ENCODE peak calls at places on chromosomes 16 and 17, in four cellular contexts. R is adrenal gland, S is A549, E is right lobe of liver. F is an unnamed sample.

GRCh38 chr17:57484081-57484666 is 227.9 kb downstream of the MSI2 start:
- DNase-seq in R (no peak), S (no peak), E (no peak), F (no peak)

GRCh38 chr17:77107506-77108433 is 33.0 kb upstream of the SEC14L1 start:
- DNase-seq in R (no peak), S (no peak), E (no peak), F (no peak)

GRCh38 chr16:49757744-49758069 is 98.2 kb downstream of the ZNF423 start:
- DNase-seq in R (no peak), S (no peak), E (no peak), F (no peak)

GRCh38 chr17:43314582-43314981 is 80.8 kb upstream of the RNU2-1 start:
- DNase-seq in R (no peak), S (no peak), E (no peak), F (no peak)

GRCh38 chr16:52251495-52251894 is 295.4 kb downstream of the TOX3 start:
- DNase-seq in R (no peak), S (no peak), E (no peak), F (no peak)

GRCh38 chr17:72034000-72034399 is 86.8 kb upstream of the SOX9 start:
- DNase-seq in R (no peak), S (no peak), E (no peak), F (no peak)

GRCh38 chr17:74740641-74741387 is 3.8 kb downstream of the RAB37 start:
- DNase-seq in R (no peak), S (no peak), E (no peak), F (no peak)

GRCh38 chr17:77002103-77003045 is 134.2 kb downstream of the MGAT5B start:
- DNase-seq in R (no peak), S (peak), E (no peak), F (no peak)

GRCh38 chr17:5896215-5896614 is 174.0 kb upstream of the WSCD1 start:
- DNase-seq in R (no peak), S (no peak), E (no peak), F (no peak)

GRCh38 chr17:8453326-8453725 is 17.6 kb downstream of the NDEL1 start:
- DNase-seq in R (no peak), S (no peak), E (no peak), F (no peak)

GRCh38 chr16:85227924-85228462 is 115.7 kb upstream of the CIBAR2 start:
- DNase-seq in R (peak), S (no peak), E (no peak), F (no peak)

GRCh38 chr16:80583466-80583865 is 42.7 kb downstream of the DYNLRB2 start:
- DNase-seq in R (peak), S (no peak), E (no peak), F (no peak)

GRCh38 chr16:60107467-60107866 is 1373.4 kb upstream of the GOT2 start:
- DNase-seq in R (no peak), S (no peak), E (no peak), F (no peak)

GRCh38 chr16:53087101-53087500 is 32.3 kb downstream of the CHD9 start:
- DNase-seq in R (no peak), S (no peak), E (no peak), F (no peak)

GRCh38 chr17:59874366-59874765 is 18.4 kb downstream of the TUBD1 start:
- DNase-seq in R (no peak), S (no peak), E (no peak), F (no peak)

GRCh38 chr17:62790554-62790953 is 17.6 kb downstream of the MARCHF10 start:
- DNase-seq in R (no peak), S (no peak), E (no peak), F (no peak)

GRCh38 chr17:48612854-48613691 is 2.0 kb downstream of the HOXB8 start:
- DNase-seq in R (peak), S (peak), E (no peak), F (no peak)

GRCh38 chr16:89548344-89549006 is 12.0 kb upstream of the RPL13 start:
- DNase-seq in R (no peak), S (no peak), E (no peak), F (no peak)

GRCh38 chr17:61943117-61943516 is 15.3 kb upstream of the INTS2 start:
- DNase-seq in R (no peak), S (no peak), E (no peak), F (no peak)

GRCh38 chr16:88815901-88816589 is 4.3 kb upstream of the APRT start:
- DNase-seq in R (peak), S (peak), E (no peak), F (no peak)

GRCh38 chr17:50346313-50347086 is 574 bp downstream of the XYLT2 start:
- DNase-seq in R (peak), S (peak), E (no peak), F (peak)

GRCh38 chr16:85602831-85603755 is 10.0 kb upstream of the GSE1 start:
- DNase-seq in R (no peak), S (no peak), E (no peak), F (no peak)

GRCh38 chr17:17774009-17774881 is 62.5 kb downstream of the SREBF1 start:
- DNase-seq in R (peak), S (peak), E (no peak), F (no peak)

GRCh38 chr16:17448640-17449638 is 21.8 kb downstream of the XYLT1 start:
- DNase-seq in R (no peak), S (no peak), E (peak), F (peak)

GRCh38 chr17:55768946-55769624 is 18.2 kb downstream of the PCTP start:
- DNase-seq in R (no peak), S (no peak), E (no peak), F (no peak)

GRCh38 chr17:56478836-56479447 is 114.6 kb upstream of the NOG start:
- DNase-seq in R (no peak), S (peak), E (no peak), F (no peak)

GRCh38 chr17:77455111-77455877 is 314.5 kb downstream of the SEC14L1 start:
- DNase-seq in R (no peak), S (no peak), E (no peak), F (no peak)

GRCh38 chr17:70552230-70552981 is 383.1 kb downstream of the KCNJ2 start:
- DNase-seq in R (no peak), S (peak), E (no peak), F (no peak)

GRCh38 chr17:32445075-32445427 is 741 bp downstream of the PSMD11 start:
- DNase-seq in R (no peak), S (peak), E (peak), F (peak)

GRCh38 chr17:48915459-48916282 is 7.5 kb downstream of the UBE2Z start:
- DNase-seq in R (peak), S (peak), E (no peak), F (no peak)

GRCh38 chr17:69501591-69502468 is 87.3 kb downstream of the MAP2K6 start:
- DNase-seq in R (no peak), S (peak), E (no peak), F (peak)

GRCh38 chr17:72714357-72714966 is 378.0 kb downstream of the SLC39A11 start:
- DNase-seq in R (no peak), S (no peak), E (no peak), F (no peak)

GRCh38 chr17:50636145-50636803 is 1.6 kb downstream of the ABCC3 start:
- DNase-seq in R (no peak), S (no peak), E (peak), F (no peak)

GRCh38 chr17:81902023-81902652 is at the start of gene NPB:
- DNase-seq in R (no peak), S (no peak), E (peak), F (no peak)

GRCh38 chr17:50582741-50583140 is 22.2 kb downstream of the CACNA1G start:
- DNase-seq in R (no peak), S (no peak), E (no peak), F (no peak)

GRCh38 chr16:4734063-4734729 is at the start of the genes ANKS3 and DNAAF8:
- DNase-seq in R (peak), S (peak), E (peak), F (peak)
- TF ChIP-seq POLR2A in R (peak), S (peak), E (peak), F (peak)

GRCh38 chr16:67244387-67245188 is 2.7 kb downstream of the FHOD1 start:
- DNase-seq in R (peak), S (peak), E (peak), F (peak)
- TF ChIP-seq POLR2A in R (peak), S (no peak), E (no peak), F (peak)

GRCh38 chr16:31213342-31213741 is 577 bp upstream of the TRIM72 start:
- DNase-seq in R (no peak), S (no peak), E (no peak), F (no peak)

GRCh38 chr16:31214705-31215286 is 877 bp downstream of the TRIM72 start:
- DNase-seq in R (no peak), S (no peak), E (no peak), F (no peak)

GRCh38 chr16:31216116-31216469 is 842 bp downstream of the PYDC1 start:
- DNase-seq in R (no peak), S (no peak), E (no peak), F (no peak)

GRCh38 chr16:31215287-31216115 is 1.4 kb downstream of the PYDC1 start:
- DNase-seq in R (peak), S (peak), E (no peak), F (peak)

GRCh38 chr16:31213877-31214704 is at the start of gene TRIM72:
- DNase-seq in R (no peak), S (no peak), E (no peak), F (no peak)
- TF ChIP-seq POLR2A in R (no peak), S (no peak), E (no peak), F (no peak)

GRCh38 chr17:79834575-79835469 is 4.4 kb downstream of the CBX4 start:
- DNase-seq in R (peak), S (no peak), E (no peak), F (peak)

GRCh38 chr17:79836952-79837887 is 2.0 kb downstream of the CBX4 start:
- DNase-seq in R (peak), S (peak), E (peak), F (peak)

GRCh38 chr17:79835470-79835899 is 3.8 kb downstream of the CBX4 start:
- DNase-seq in R (no peak), S (no peak), E (no peak), F (no peak)

GRCh38 chr17:79837888-79838540 is 1.2 kb downstream of the CBX4 start:
- DNase-seq in R (peak), S (no peak), E (no peak), F (no peak)

DNA sequence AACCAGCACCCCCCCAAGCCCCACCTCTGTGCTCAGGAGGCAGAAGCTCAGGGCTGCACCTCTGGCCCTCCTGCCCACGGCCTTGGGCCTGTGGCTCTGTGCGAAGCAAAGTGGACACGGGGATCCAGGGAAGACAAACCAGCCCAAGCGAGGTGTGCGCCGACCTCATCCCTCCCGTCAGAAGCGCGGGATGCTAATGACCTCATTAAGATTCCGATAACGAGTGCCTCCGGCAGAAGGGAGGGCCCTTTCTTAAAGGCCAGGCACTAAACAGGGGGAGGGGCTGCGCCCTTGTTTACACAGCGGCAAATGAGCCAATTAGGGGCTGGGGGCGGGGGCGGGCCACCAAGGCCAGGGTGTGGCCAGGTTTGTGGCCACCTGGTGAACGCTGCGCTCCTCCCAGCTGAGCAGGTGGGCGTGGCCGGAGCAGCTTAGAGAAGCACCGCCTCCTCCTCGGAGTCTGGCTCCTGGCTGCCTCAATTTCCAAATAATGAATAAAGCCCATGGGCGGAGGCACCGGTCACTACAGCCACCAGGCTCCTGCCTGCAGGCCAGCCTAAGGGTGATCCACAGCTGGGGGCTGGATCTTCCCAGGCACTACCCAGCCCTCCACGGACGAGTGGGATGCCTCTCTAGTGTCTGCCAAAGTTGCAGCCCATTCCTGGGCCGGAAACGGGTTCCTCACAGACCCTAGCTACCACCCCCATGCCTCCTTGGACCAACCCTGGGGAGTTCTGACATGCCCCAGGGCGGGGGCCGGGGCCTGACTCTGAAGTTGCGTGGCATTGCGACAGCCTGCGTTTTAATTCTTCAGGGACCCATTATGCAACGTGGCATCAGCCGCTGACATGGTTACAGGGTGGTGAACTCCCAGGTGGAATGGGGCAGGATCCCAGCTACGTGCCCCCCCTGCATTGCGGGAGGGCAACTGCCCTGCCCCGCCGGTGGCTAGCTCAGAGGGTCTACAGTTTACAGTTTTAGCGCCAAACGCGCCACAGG is 3.0 kb downstream of the CBX4 start:
- DNase-seq in R (peak), S (no peak), E (peak), F (no peak)
- TF ChIP-seq POLR2A in R (peak), S (no peak), E (peak), F (no peak)

GRCh38 chr17:42114118-42114517 is 1.6 kb upstream of the DHX58 start:
- DNase-seq in R (no peak), S (no peak), E (no peak), F (no peak)

GRCh38 chr17:42111901-42112551 is 488 bp downstream of the DHX58 start:
- DNase-seq in R (peak), S (no peak), E (no peak), F (no peak)

GRCh38 chr17:42111265-42111636 is 1.3 kb downstream of the DHX58 start:
- DNase-seq in R (no peak), S (no peak), E (peak), F (no peak)

GRCh38 chr17:42113293-42114069 is 967 bp upstream of the DHX58 start:
- DNase-seq in R (no peak), S (no peak), E (no peak), F (no peak)

GRCh38 chr17:42112552-42113176 is at the start of gene DHX58:
- DNase-seq in R (peak), S (peak), E (peak), F (peak)
- TF ChIP-seq POLR2A in R (peak), S (no peak), E (peak), F (peak)

GRCh38 chr16:11914210-11914758 is 1.5 kb downstream of the GSPT1 start:
- DNase-seq in R (no peak), S (no peak), E (no peak), F (no peak)

GRCh38 chr16:11916524-11917285 is 949 bp upstream of the GSPT1 start:
- DNase-seq in R (peak), S (peak), E (no peak), F (no peak)

GRCh38 chr16:11914759-11915643 is 755 bp downstream of the GSPT1 start:
- DNase-seq in R (peak), S (no peak), E (peak), F (peak)

GRCh38 chr16:11913425-11914079 is 2.2 kb downstream of the GSPT1 start:
- DNase-seq in R (no peak), S (no peak), E (no peak), F (no peak)

GRCh38 chr16:11915644-11916523 is at the start of gene GSPT1:
- DNase-seq in R (peak), S (peak), E (peak), F (peak)
- TF ChIP-seq POLR2A in R (peak), S (peak), E (peak), F (peak)

DNA sequence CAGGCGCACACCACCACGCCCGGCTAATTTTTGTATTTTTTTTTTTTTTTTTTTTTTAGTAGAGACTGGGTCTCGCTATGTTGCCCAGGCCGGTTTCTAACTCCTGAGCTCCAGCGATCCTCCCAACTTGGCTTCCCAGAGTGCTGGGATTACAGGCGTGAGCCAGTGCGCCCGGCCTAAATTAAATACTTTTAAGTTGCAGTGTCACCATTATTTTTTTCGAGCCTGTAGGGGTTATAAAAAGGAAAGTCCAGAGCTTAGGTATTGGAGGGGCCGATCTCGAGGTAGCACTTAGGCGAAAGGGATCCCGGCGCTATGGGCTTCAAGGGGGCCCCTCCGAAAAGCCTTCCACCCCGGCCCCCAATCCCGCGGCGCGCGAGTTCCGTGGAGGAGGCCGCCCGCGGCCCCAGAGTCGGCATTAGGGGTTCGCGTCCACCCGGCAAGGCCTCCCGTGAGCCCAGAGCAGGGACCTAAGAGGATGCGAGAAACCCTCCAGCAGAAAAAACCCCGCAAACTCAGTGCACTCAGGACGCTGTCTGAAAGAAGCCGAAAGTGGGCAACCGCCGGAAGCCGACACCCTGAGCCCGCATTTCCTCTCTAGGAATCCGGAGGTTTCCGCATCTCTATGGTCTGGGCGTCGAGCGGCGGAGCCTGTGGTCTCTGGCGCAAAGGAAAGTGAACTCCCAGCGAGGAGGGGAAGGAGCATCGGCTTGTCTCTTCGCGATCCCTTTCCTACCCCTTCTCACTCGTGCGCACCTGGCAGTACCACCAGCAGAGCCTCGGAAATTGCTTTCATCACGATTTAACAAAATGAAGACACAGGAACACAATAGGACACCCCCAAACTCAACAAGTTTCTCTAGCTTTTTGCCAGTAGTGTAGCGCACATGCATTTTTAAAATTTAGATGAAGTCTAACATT is 14.1 kb upstream of the RGS9 start:
- DNase-seq in R (peak), S (peak), E (peak), F (peak)
- TF ChIP-seq POLR2A in R (peak), S (peak), E (peak), F (no peak)